ENCODE peak calls at places on chromosomes 3 and 15, in ten cellular contexts. Y, N, J, Q, K, W, M, P, U and D are unnamed samples.

GRCh38 chr3:183098538-183099025 is 714 bp downstream of the MCCC1 start:
- DNase-seq in W (no peak), K (no peak), P (no peak), U (peak; percentile 77), M (no peak), J (no peak), Q (no peak), N (peak; percentile 25), Y (no peak), D (no peak)

GRCh38 chr3:97917813-97918536 is 54.3 kb downstream of the RIOX2 start:
- DNase-seq in J (no peak), N (peak; percentile 50), M (no peak), Q (no peak), P (no peak), Y (no peak), U (no peak), K (no peak), W (peak; percentile 65), D (no peak)

GRCh38 chr3:64530434-64531049 is 157.3 kb downstream of the ADAMTS9 start:
- DNase-seq in M (peak; percentile 58), Y (no peak), N (peak; percentile 70), U (no peak), P (peak; percentile 57), Q (peak; percentile 79), J (no peak), K (no peak), W (peak; percentile 68), D (no peak)

GRCh38 chr15:75775296-75776074 is 62.8 kb upstream of the CSPG4 start:
- DNase-seq in Q (no peak), K (no peak), W (no peak), N (no peak), Y (peak; percentile 66), U (no peak), M (no peak), P (no peak), J (no peak), D (no peak)

GRCh38 chr15:70627734-70628541 is 135.4 kb downstream of the UACA start:
- DNase-seq in P (no peak), Y (peak; percentile 36), N (no peak), U (no peak), Q (no peak), K (no peak), M (no peak), J (no peak), W (peak; percentile 19), D (no peak)

GRCh38 chr15:89575656-89576416 is 567 bp downstream of the TICRR start:
- DNase-seq in M (no peak), K (no peak), J (no peak), U (peak; percentile 78), P (no peak), N (peak; percentile 32), Q (no peak), Y (no peak), W (peak; percentile 33), D (no peak)

GRCh38 chr3:172622916-172623700 is 87.8 kb downstream of the NCEH1 start:
- DNase-seq in M (peak; percentile 39), W (peak; percentile 70), K (no peak), P (no peak), U (no peak), N (peak; percentile 79), Q (no peak), J (no peak), Y (no peak), D (no peak)

GRCh38 chr3:140470962-140471361 is 206.9 kb upstream of the TRIM42 start:
- DNase-seq in K (no peak), M (no peak), Q (no peak), N (peak; percentile 58), W (no peak), Y (no peak), J (no peak), P (no peak), U (no peak), D (no peak)

GRCh38 chr15:31265090-31265870 is 61.4 kb upstream of the KLF13 start:
- DNase-seq in K (peak; percentile 75), M (no peak), Y (peak; percentile 53), U (peak; percentile 59), Q (peak; percentile 53), P (peak; percentile 48), N (no peak), J (no peak), W (no peak), D (peak; percentile 44)

GRCh38 chr15:64092075-64092820 is 1.4 kb downstream of the CIAO2A start:
- DNase-seq in P (no peak), J (no peak), W (no peak), K (no peak), N (no peak), U (no peak), Q (no peak), M (no peak), Y (no peak), D (no peak)

DNA sequence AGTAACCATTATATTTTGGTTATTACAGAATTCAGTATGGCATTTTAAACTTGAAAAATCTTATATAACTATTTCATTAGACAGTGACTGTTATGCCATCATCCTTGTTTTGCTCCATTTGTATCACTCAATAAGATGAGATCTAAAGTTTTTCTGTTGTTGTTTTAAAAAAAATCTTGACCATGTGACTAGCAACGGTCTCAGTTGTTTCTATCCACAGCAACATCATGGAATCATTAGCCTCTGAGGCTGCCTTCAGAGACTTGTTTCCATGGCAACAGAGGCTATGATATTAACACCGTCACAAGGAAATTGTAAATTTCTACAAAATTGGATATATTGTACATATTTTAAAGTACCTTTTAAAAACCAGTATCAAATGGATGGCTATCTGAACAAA is 129.8 kb downstream of the DLG1 start:
- DNase-seq in P (no peak), U (no peak), N (peak; percentile 66), W (peak; percentile 55), Y (no peak), J (no peak), K (no peak), Q (no peak), M (peak; percentile 42), D (no peak)
- TF ChIP-seq CTCF in P (no peak), U (no peak), N (no peak), W (no peak), Y (no peak), J (no peak), K (no peak), Q (no peak), M (no peak), D (no peak)

GRCh38 chr3:135500034-135500433 is 465.5 kb upstream of the PPP2R3A start:
- DNase-seq in P (no peak), N (no peak), M (no peak), W (no peak), Y (no peak), K (no peak), J (no peak), U (no peak), Q (no peak), D (no peak)

GRCh38 chr3:135499426-135499825 is 466.1 kb upstream of the PPP2R3A start:
- DNase-seq in Q (no peak), N (no peak), U (no peak), M (no peak), J (no peak), K (no peak), P (no peak), W (no peak), Y (no peak), D (no peak)

GRCh38 chr3:135503429-135504083 is 462.0 kb upstream of the PPP2R3A start:
- DNase-seq in J (no peak), M (peak; percentile 71), P (peak; percentile 54), N (peak; percentile 63), W (peak; percentile 61), K (peak; percentile 59), Q (peak; percentile 73), U (no peak), Y (peak; percentile 82), D (no peak)

GRCh38 chr3:135504084-135504685 is 461.3 kb upstream of the PPP2R3A start:
- DNase-seq in N (no peak), P (no peak), Y (no peak), Q (no peak), U (no peak), J (no peak), K (no peak), W (no peak), M (no peak), D (no peak)
- TF ChIP-seq CTCF in N (no peak), P (no peak), Y (peak; percentile 13), Q (no peak), U (no peak), J (no peak), K (no peak), W (no peak), M (peak; percentile 41), D (no peak)

GRCh38 chr3:175914785-175915184 is 1055.7 kb downstream of the NAALADL2 start:
- DNase-seq in K (no peak), M (no peak), U (no peak), N (peak; percentile 14), Q (no peak), J (no peak), W (peak; percentile 1), Y (no peak), P (no peak), D (no peak)

GRCh38 chr3:175916151-175916946 is 1057.2 kb downstream of the NAALADL2 start:
- DNase-seq in Q (no peak), N (no peak), P (no peak), U (no peak), W (no peak), Y (no peak), K (no peak), M (no peak), J (no peak), D (no peak)

GRCh38 chr3:175919133-175919532 is 1060.0 kb downstream of the NAALADL2 start:
- DNase-seq in M (no peak), U (no peak), N (no peak), P (no peak), Y (no peak), W (no peak), J (no peak), Q (no peak), K (no peak), D (no peak)
- TF ChIP-seq CTCF in M (no peak), U (no peak), N (no peak), P (no peak), Y (no peak), W (no peak), J (no peak), Q (no peak), K (no peak), D (no peak)

GRCh38 chr15:35254052-35254451 is 169.0 kb upstream of the NANOGP8 start:
- DNase-seq in K (no peak), Y (no peak), U (no peak), W (no peak), J (no peak), N (no peak), Q (no peak), P (no peak), M (no peak), D (no peak)

GRCh38 chr15:35260961-35261360 is 175.9 kb upstream of the NANOGP8 start:
- DNase-seq in P (no peak), W (no peak), U (no peak), Q (no peak), J (no peak), Y (no peak), K (no peak), N (no peak), M (no peak), D (no peak)

GRCh38 chr15:35256141-35256540 is 171.0 kb upstream of the NANOGP8 start:
- DNase-seq in Y (no peak), P (no peak), J (no peak), W (no peak), U (no peak), Q (no peak), N (no peak), M (no peak), K (no peak), D (no peak)

GRCh38 chr15:35252351-35252865 is 167.3 kb upstream of the NANOGP8 start:
- DNase-seq in J (no peak), P (no peak), Q (no peak), W (no peak), Y (no peak), M (no peak), U (no peak), K (no peak), N (no peak), D (no peak)

GRCh38 chr15:35256555-35256954 is 171.5 kb upstream of the NANOGP8 start:
- DNase-seq in P (no peak), Q (no peak), M (no peak), U (no peak), W (no peak), J (no peak), K (no peak), N (peak; percentile 23), Y (no peak), D (no peak)
- TF ChIP-seq CTCF in P (no peak), Q (no peak), M (no peak), U (no peak), W (no peak), J (no peak), K (no peak), N (no peak), Y (no peak), D (no peak)